ENCODE peak calls at places on chromosomes 13 and 19, in five cellular contexts. One of them, this sample, is unnamed.

GRCh38 chr13:73767747-73768315 is 366.4 kb downstream of the KLF12 start:
- DNase-seq in hepatocyte: no peak
- DNase-seq in pancreas: no peak
- DNase-seq in ascending aorta: no peak
- DNase-seq in BE2C: peak
- DNase-seq in this sample: no peak

GRCh38 chr13:60492187-60492586 is 95.2 kb downstream of the TDRD3 start:
- DNase-seq in hepatocyte: no peak
- DNase-seq in pancreas: no peak
- DNase-seq in ascending aorta: no peak
- DNase-seq in BE2C: no peak
- DNase-seq in this sample: no peak

GRCh38 chr13:98890920-98891319 is 86.9 kb downstream of the DOCK9 start:
- DNase-seq in hepatocyte: no peak
- DNase-seq in pancreas: no peak
- DNase-seq in ascending aorta: no peak
- DNase-seq in BE2C: no peak
- DNase-seq in this sample: peak

GRCh38 chr19:17058236-17058635 is 17.0 kb downstream of the HAUS8 start:
- DNase-seq in hepatocyte: no peak
- DNase-seq in pancreas: no peak
- DNase-seq in ascending aorta: no peak
- DNase-seq in BE2C: no peak
- DNase-seq in this sample: no peak

GRCh38 chr19:22144394-22144793 is 52.4 kb downstream of the ZNF676 start:
- DNase-seq in hepatocyte: no peak
- DNase-seq in pancreas: no peak
- DNase-seq in ascending aorta: no peak
- DNase-seq in BE2C: peak
- DNase-seq in this sample: peak

GRCh38 chr13:44050450-44051063 is 170.9 kb downstream of the LACC1 start:
- DNase-seq in hepatocyte: peak
- DNase-seq in pancreas: no peak
- DNase-seq in ascending aorta: no peak
- DNase-seq in BE2C: no peak
- DNase-seq in this sample: no peak

GRCh38 chr19:47351545-47351944 is 2.4 kb downstream of the DHX34 start:
- DNase-seq in hepatocyte: no peak
- DNase-seq in pancreas: no peak
- DNase-seq in ascending aorta: no peak
- DNase-seq in BE2C: peak
- DNase-seq in this sample: no peak

GRCh38 chr19:16268676-16269319 is 55.8 kb upstream of the KLF2 start:
- DNase-seq in hepatocyte: no peak
- DNase-seq in pancreas: no peak
- DNase-seq in ascending aorta: no peak
- DNase-seq in BE2C: no peak
- DNase-seq in this sample: no peak

GRCh38 chr13:86864376-86864775 is 806.8 kb upstream of the SLITRK5 start:
- DNase-seq in hepatocyte: no peak
- DNase-seq in pancreas: no peak
- DNase-seq in ascending aorta: no peak
- DNase-seq in BE2C: no peak
- DNase-seq in this sample: no peak

GRCh38 chr13:93984876-93985275 is 494.6 kb downstream of the DCT start:
- DNase-seq in hepatocyte: no peak
- DNase-seq in pancreas: no peak
- DNase-seq in ascending aorta: no peak
- DNase-seq in BE2C: no peak
- DNase-seq in this sample: no peak

GRCh38 chr13:47114030-47114429 is 217.2 kb upstream of the HTR2A start:
- DNase-seq in hepatocyte: no peak
- DNase-seq in pancreas: no peak
- DNase-seq in ascending aorta: no peak
- DNase-seq in BE2C: no peak
- DNase-seq in this sample: no peak

GRCh38 chr19:4624733-4625362 is 14.5 kb upstream of the TNFAIP8L1 start:
- DNase-seq in hepatocyte: peak
- DNase-seq in pancreas: no peak
- DNase-seq in ascending aorta: no peak
- DNase-seq in BE2C: peak
- DNase-seq in this sample: peak

GRCh38 chr13:19852766-19853165 is 10.7 kb downstream of the ZMYM5 start:
- DNase-seq in hepatocyte: no peak
- DNase-seq in pancreas: no peak
- DNase-seq in ascending aorta: no peak
- DNase-seq in BE2C: no peak
- DNase-seq in this sample: no peak

GRCh38 chr19:47673426-47673825 is 39.8 kb upstream of the EHD2 start:
- DNase-seq in hepatocyte: no peak
- DNase-seq in pancreas: no peak
- DNase-seq in ascending aorta: no peak
- DNase-seq in BE2C: no peak
- DNase-seq in this sample: no peak

GRCh38 chr13:75479102-75479501 is 2.9 kb downstream of the TBC1D4 start:
- DNase-seq in hepatocyte: no peak
- DNase-seq in pancreas: no peak
- DNase-seq in ascending aorta: no peak
- DNase-seq in BE2C: no peak
- DNase-seq in this sample: no peak

GRCh38 chr13:31824705-31825512 is 85.6 kb downstream of the RXFP2 start:
- DNase-seq in hepatocyte: no peak
- DNase-seq in pancreas: no peak
- DNase-seq in ascending aorta: no peak
- DNase-seq in BE2C: peak
- DNase-seq in this sample: no peak
- TF ChIP-seq CTCF in hepatocyte: peak
- TF ChIP-seq CTCF in pancreas: no peak
- TF ChIP-seq CTCF in ascending aorta: no peak
- TF ChIP-seq CTCF in BE2C: peak
- TF ChIP-seq CTCF in this sample: no peak

GRCh38 chr19:41570639-41571112 is 5.3 kb upstream of the CEACAM21 start:
- DNase-seq in hepatocyte: peak
- DNase-seq in pancreas: peak
- DNase-seq in ascending aorta: peak
- DNase-seq in BE2C: peak
- DNase-seq in this sample: peak

GRCh38 chr19:41564515-41565383 is 11.2 kb upstream of the CEACAM21 start:
- DNase-seq in hepatocyte: no peak
- DNase-seq in pancreas: no peak
- DNase-seq in ascending aorta: no peak
- DNase-seq in BE2C: no peak
- DNase-seq in this sample: no peak

GRCh38 chr19:41569481-41570150 is 6.3 kb upstream of the CEACAM21 start:
- DNase-seq in hepatocyte: no peak
- DNase-seq in pancreas: no peak
- DNase-seq in ascending aorta: no peak
- DNase-seq in BE2C: no peak
- DNase-seq in this sample: no peak

GRCh38 chr19:41565384-41565730 is 10.6 kb upstream of the CEACAM21 start:
- DNase-seq in hepatocyte: no peak
- DNase-seq in pancreas: no peak
- DNase-seq in ascending aorta: no peak
- DNase-seq in BE2C: no peak
- DNase-seq in this sample: no peak

GRCh38 chr19:41570179-41570578 is 5.8 kb upstream of the CEACAM21 start:
- DNase-seq in hepatocyte: no peak
- DNase-seq in pancreas: no peak
- DNase-seq in ascending aorta: no peak
- DNase-seq in BE2C: no peak
- DNase-seq in this sample: no peak
- TF ChIP-seq CTCF in hepatocyte: no peak
- TF ChIP-seq CTCF in pancreas: no peak
- TF ChIP-seq CTCF in ascending aorta: no peak
- TF ChIP-seq CTCF in BE2C: no peak
- TF ChIP-seq CTCF in this sample: no peak

GRCh38 chr19:42919757-42920079 is 2.0 kb upstream of the PSG6 start:
- DNase-seq in hepatocyte: no peak
- DNase-seq in pancreas: no peak
- DNase-seq in ascending aorta: no peak
- DNase-seq in BE2C: no peak
- DNase-seq in this sample: no peak
- TF ChIP-seq CTCF in hepatocyte: no peak
- TF ChIP-seq CTCF in pancreas: no peak
- TF ChIP-seq CTCF in ascending aorta: no peak
- TF ChIP-seq CTCF in BE2C: peak
- TF ChIP-seq CTCF in this sample: no peak

DNA sequence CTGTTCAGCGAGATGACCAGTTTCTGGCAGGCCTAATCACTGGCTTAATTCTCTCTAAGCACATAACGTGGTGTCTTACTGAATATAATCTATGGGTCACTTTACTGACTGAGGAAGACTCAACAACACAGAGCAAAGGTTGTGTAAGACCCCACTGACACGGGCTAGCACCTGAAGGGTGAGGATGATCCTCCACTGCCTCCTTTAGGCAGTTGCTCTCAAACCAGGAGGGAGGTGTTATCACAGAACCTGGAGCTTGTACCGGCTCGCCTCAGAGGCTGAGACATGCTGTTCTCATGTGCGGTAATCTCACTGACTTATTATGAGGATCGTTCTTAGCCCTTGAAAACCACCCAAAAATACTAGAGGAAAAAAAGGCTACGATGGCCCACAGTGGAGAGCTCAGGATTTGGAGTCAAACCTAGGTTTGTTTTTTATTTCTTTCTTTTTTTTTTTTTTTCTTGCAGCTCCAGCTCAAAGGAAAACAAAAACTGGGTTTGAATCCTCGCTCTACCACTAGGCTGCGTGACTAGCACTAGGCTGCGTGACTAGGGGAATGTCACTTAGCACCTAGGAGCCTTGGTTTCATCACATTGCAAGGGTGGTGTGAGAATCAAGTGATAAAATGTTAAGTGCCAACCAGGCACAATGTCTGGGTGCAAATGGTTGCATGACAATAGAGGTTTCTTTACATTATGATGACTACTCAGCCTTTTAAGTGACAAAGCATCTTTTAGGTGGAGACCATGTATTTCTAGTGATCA is 28.1 kb downstream of the RCBTB2 start:
- DNase-seq in hepatocyte: no peak
- DNase-seq in pancreas: no peak
- DNase-seq in ascending aorta: no peak
- DNase-seq in BE2C: no peak
- DNase-seq in this sample: no peak
- TF ChIP-seq CTCF in hepatocyte: no peak
- TF ChIP-seq CTCF in pancreas: no peak
- TF ChIP-seq CTCF in ascending aorta: no peak
- TF ChIP-seq CTCF in BE2C: no peak
- TF ChIP-seq CTCF in this sample: no peak